ENCODE peak calls at places on chromosomes 11 and 22, in eight cellular contexts. One of them, this sample, is unnamed.

GRCh38 chr22:33747576-33748180 is 172.6 kb downstream of the LARGE1 start:
- DNase-seq in HFFc6: no peak
- DNase-seq in AG04450: no peak
- DNase-seq in pancreas: peak
- DNase-seq in right lobe of liver: no peak
- DNase-seq in lower lobe of right lung: no peak
- DNase-seq in GM13977: no peak
- DNase-seq in gastrocnemius medialis: no peak
- DNase-seq in this sample: no peak

GRCh38 chr11:32890843-32891656 is 1.6 kb upstream of the QSER1 start:
- DNase-seq in lower lobe of right lung: no peak
- DNase-seq in GM13977: no peak
- DNase-seq in gastrocnemius medialis: no peak
- DNase-seq in pancreas: no peak
- DNase-seq in HFFc6: no peak
- DNase-seq in AG04450: no peak
- DNase-seq in right lobe of liver: no peak
- DNase-seq in this sample: no peak

GRCh38 chr11:92045325-92045724 is 179.3 kb upstream of the FAT3 start:
- DNase-seq in pancreas: no peak
- DNase-seq in AG04450: no peak
- DNase-seq in GM13977: no peak
- DNase-seq in right lobe of liver: no peak
- DNase-seq in gastrocnemius medialis: no peak
- DNase-seq in HFFc6: no peak
- DNase-seq in lower lobe of right lung: no peak
- DNase-seq in this sample: no peak

GRCh38 chr11:35723493-35724284 is 61.1 kb downstream of the TRIM44 start:
- DNase-seq in right lobe of liver: no peak
- DNase-seq in lower lobe of right lung: no peak
- DNase-seq in GM13977: no peak
- DNase-seq in pancreas: no peak
- DNase-seq in HFFc6: no peak
- DNase-seq in AG04450: no peak
- DNase-seq in gastrocnemius medialis: no peak
- DNase-seq in this sample: no peak

GRCh38 chr11:35218956-35219355 is 80.0 kb downstream of the CD44 start:
- DNase-seq in pancreas: no peak
- DNase-seq in HFFc6: no peak
- DNase-seq in AG04450: peak
- DNase-seq in right lobe of liver: no peak
- DNase-seq in gastrocnemius medialis: no peak
- DNase-seq in GM13977: no peak
- DNase-seq in lower lobe of right lung: no peak
- DNase-seq in this sample: peak

GRCh38 chr11:72764503-72764902 is 12.3 kb upstream of the ARAP1 start:
- DNase-seq in HFFc6: no peak
- DNase-seq in AG04450: no peak
- DNase-seq in GM13977: no peak
- DNase-seq in pancreas: no peak
- DNase-seq in right lobe of liver: no peak
- DNase-seq in gastrocnemius medialis: no peak
- DNase-seq in lower lobe of right lung: peak
- DNase-seq in this sample: no peak

GRCh38 chr11:109605006-109605405 is 183.0 kb downstream of the C11orf87 start:
- DNase-seq in GM13977: no peak
- DNase-seq in AG04450: no peak
- DNase-seq in pancreas: no peak
- DNase-seq in HFFc6: no peak
- DNase-seq in lower lobe of right lung: no peak
- DNase-seq in right lobe of liver: no peak
- DNase-seq in gastrocnemius medialis: no peak
- DNase-seq in this sample: no peak

GRCh38 chr11:45162916-45163879 is 16.8 kb downstream of the PRDM11 start:
- DNase-seq in GM13977: no peak
- DNase-seq in lower lobe of right lung: no peak
- DNase-seq in AG04450: no peak
- DNase-seq in right lobe of liver: no peak
- DNase-seq in gastrocnemius medialis: no peak
- DNase-seq in HFFc6: no peak
- DNase-seq in pancreas: no peak
- DNase-seq in this sample: no peak

GRCh38 chr11:57491371-57492061 is 24.0 kb downstream of the SLC43A1 start:
- DNase-seq in AG04450: no peak
- DNase-seq in GM13977: peak
- DNase-seq in gastrocnemius medialis: no peak
- DNase-seq in lower lobe of right lung: no peak
- DNase-seq in HFFc6: no peak
- DNase-seq in right lobe of liver: no peak
- DNase-seq in pancreas: no peak
- DNase-seq in this sample: no peak

GRCh38 chr11:76298255-76298654 is 82.7 kb downstream of the THAP12 start:
- DNase-seq in pancreas: no peak
- DNase-seq in right lobe of liver: no peak
- DNase-seq in HFFc6: no peak
- DNase-seq in GM13977: no peak
- DNase-seq in gastrocnemius medialis: no peak
- DNase-seq in lower lobe of right lung: no peak
- DNase-seq in AG04450: no peak
- DNase-seq in this sample: no peak

GRCh38 chr22:49012695-49013094 is 815.0 kb downstream of the BRD1 start:
- DNase-seq in gastrocnemius medialis: no peak
- DNase-seq in right lobe of liver: no peak
- DNase-seq in AG04450: no peak
- DNase-seq in HFFc6: no peak
- DNase-seq in pancreas: no peak
- DNase-seq in GM13977: no peak
- DNase-seq in lower lobe of right lung: no peak
- DNase-seq in this sample: no peak

GRCh38 chr11:8222820-8223512 is 40.7 kb downstream of the LMO1 start:
- DNase-seq in GM13977: no peak
- DNase-seq in lower lobe of right lung: peak
- DNase-seq in right lobe of liver: no peak
- DNase-seq in gastrocnemius medialis: no peak
- DNase-seq in AG04450: no peak
- DNase-seq in HFFc6: no peak
- DNase-seq in pancreas: no peak
- DNase-seq in this sample: no peak

GRCh38 chr11:69385466-69385820 is 91.5 kb downstream of the MYEOV start:
- DNase-seq in HFFc6: no peak
- DNase-seq in gastrocnemius medialis: no peak
- DNase-seq in lower lobe of right lung: no peak
- DNase-seq in right lobe of liver: no peak
- DNase-seq in AG04450: no peak
- DNase-seq in pancreas: no peak
- DNase-seq in GM13977: no peak
- DNase-seq in this sample: no peak

GRCh38 chr11:24131698-24132097 is 365.2 kb upstream of the LUZP2 start:
- DNase-seq in right lobe of liver: no peak
- DNase-seq in HFFc6: no peak
- DNase-seq in AG04450: no peak
- DNase-seq in GM13977: no peak
- DNase-seq in gastrocnemius medialis: no peak
- DNase-seq in pancreas: no peak
- DNase-seq in lower lobe of right lung: no peak
- DNase-seq in this sample: no peak

GRCh38 chr11:35322321-35322979 is 96.9 kb downstream of the SLC1A2 start:
- DNase-seq in AG04450: no peak
- DNase-seq in lower lobe of right lung: no peak
- DNase-seq in GM13977: no peak
- DNase-seq in HFFc6: no peak
- DNase-seq in gastrocnemius medialis: no peak
- DNase-seq in pancreas: no peak
- DNase-seq in right lobe of liver: no peak
- DNase-seq in this sample: no peak

GRCh38 chr11:133197425-133197824 is 334.9 kb downstream of the OPCML start:
- DNase-seq in right lobe of liver: no peak
- DNase-seq in HFFc6: no peak
- DNase-seq in GM13977: no peak
- DNase-seq in lower lobe of right lung: no peak
- DNase-seq in pancreas: no peak
- DNase-seq in AG04450: no peak
- DNase-seq in gastrocnemius medialis: no peak
- DNase-seq in this sample: no peak

GRCh38 chr11:95832763-95833162 is 42.5 kb downstream of the CEP57 start:
- DNase-seq in GM13977: no peak
- DNase-seq in HFFc6: peak
- DNase-seq in gastrocnemius medialis: no peak
- DNase-seq in lower lobe of right lung: no peak
- DNase-seq in AG04450: peak
- DNase-seq in pancreas: no peak
- DNase-seq in right lobe of liver: no peak
- DNase-seq in this sample: no peak

GRCh38 chr11:18697581-18697980 is 998 bp upstream of the TMEM86A start:
- DNase-seq in pancreas: no peak
- DNase-seq in lower lobe of right lung: no peak
- DNase-seq in AG04450: no peak
- DNase-seq in GM13977: no peak
- DNase-seq in HFFc6: no peak
- DNase-seq in gastrocnemius medialis: no peak
- DNase-seq in right lobe of liver: no peak
- DNase-seq in this sample: no peak

GRCh38 chr11:57874981-57875380 is 113.4 kb downstream of the CTNND1 start:
- DNase-seq in lower lobe of right lung: no peak
- DNase-seq in gastrocnemius medialis: no peak
- DNase-seq in AG04450: no peak
- DNase-seq in GM13977: no peak
- DNase-seq in HFFc6: no peak
- DNase-seq in pancreas: no peak
- DNase-seq in right lobe of liver: no peak
- DNase-seq in this sample: no peak

GRCh38 chr11:117107701-117108590 is 9.7 kb upstream of the SIK3 start:
- DNase-seq in lower lobe of right lung: no peak
- DNase-seq in gastrocnemius medialis: no peak
- DNase-seq in AG04450: no peak
- DNase-seq in GM13977: no peak
- DNase-seq in HFFc6: peak
- DNase-seq in pancreas: no peak
- DNase-seq in right lobe of liver: no peak
- DNase-seq in this sample: no peak

GRCh38 chr11:1305063-1305495 is 4.4 kb downstream of the TOLLIP start:
- DNase-seq in right lobe of liver: no peak
- DNase-seq in lower lobe of right lung: no peak
- DNase-seq in pancreas: no peak
- DNase-seq in GM13977: no peak
- DNase-seq in AG04450: no peak
- DNase-seq in HFFc6: no peak
- DNase-seq in gastrocnemius medialis: no peak
- DNase-seq in this sample: no peak

GRCh38 chr11:66720223-66720898 is 8.7 kb downstream of the SPTBN2 start:
- DNase-seq in gastrocnemius medialis: no peak
- DNase-seq in right lobe of liver: no peak
- DNase-seq in pancreas: peak
- DNase-seq in GM13977: no peak
- DNase-seq in lower lobe of right lung: peak
- DNase-seq in AG04450: no peak
- DNase-seq in HFFc6: peak
- DNase-seq in this sample: no peak
- TF ChIP-seq CTCF in gastrocnemius medialis: no peak
- TF ChIP-seq CTCF in right lobe of liver: no peak
- TF ChIP-seq CTCF in pancreas: no peak
- TF ChIP-seq CTCF in GM13977: no peak
- TF ChIP-seq CTCF in lower lobe of right lung: no peak
- TF ChIP-seq CTCF in AG04450: no peak
- TF ChIP-seq CTCF in HFFc6: no peak
- TF ChIP-seq CTCF in this sample: no peak

GRCh38 chr11:62647609-62648005 is 1.2 kb upstream of the GANAB start:
- DNase-seq in pancreas: no peak
- DNase-seq in right lobe of liver: no peak
- DNase-seq in GM13977: no peak
- DNase-seq in lower lobe of right lung: no peak
- DNase-seq in gastrocnemius medialis: no peak
- DNase-seq in AG04450: no peak
- DNase-seq in HFFc6: no peak
- DNase-seq in this sample: no peak

GRCh38 chr11:62645660-62645933 is 816 bp downstream of the GANAB start:
- DNase-seq in right lobe of liver: no peak
- DNase-seq in gastrocnemius medialis: no peak
- DNase-seq in AG04450: no peak
- DNase-seq in GM13977: no peak
- DNase-seq in pancreas: no peak
- DNase-seq in lower lobe of right lung: no peak
- DNase-seq in HFFc6: no peak
- DNase-seq in this sample: no peak

GRCh38 chr11:62646825-62647608 is 604 bp upstream of the GANAB start:
- DNase-seq in HFFc6: no peak
- DNase-seq in lower lobe of right lung: no peak
- DNase-seq in GM13977: no peak
- DNase-seq in AG04450: no peak
- DNase-seq in gastrocnemius medialis: no peak
- DNase-seq in right lobe of liver: no peak
- DNase-seq in pancreas: peak
- DNase-seq in this sample: no peak

GRCh38 chr11:62644220-62644619 is 2.2 kb downstream of the GANAB start:
- DNase-seq in AG04450: no peak
- DNase-seq in GM13977: no peak
- DNase-seq in lower lobe of right lung: no peak
- DNase-seq in right lobe of liver: no peak
- DNase-seq in pancreas: no peak
- DNase-seq in HFFc6: no peak
- DNase-seq in gastrocnemius medialis: no peak
- DNase-seq in this sample: no peak

GRCh38 chr11:62645934-62646824 is at the start of gene GANAB:
- DNase-seq in HFFc6: peak
- DNase-seq in lower lobe of right lung: peak
- DNase-seq in pancreas: peak
- DNase-seq in gastrocnemius medialis: peak
- DNase-seq in GM13977: peak
- DNase-seq in AG04450: peak
- DNase-seq in right lobe of liver: peak
- DNase-seq in this sample: peak
- TF ChIP-seq CTCF in HFFc6: peak
- TF ChIP-seq CTCF in lower lobe of right lung: no peak
- TF ChIP-seq CTCF in pancreas: no peak
- TF ChIP-seq CTCF in gastrocnemius medialis: no peak
- TF ChIP-seq CTCF in GM13977: no peak
- TF ChIP-seq CTCF in AG04450: no peak
- TF ChIP-seq CTCF in right lobe of liver: no peak
- TF ChIP-seq CTCF in this sample: no peak

DNA sequence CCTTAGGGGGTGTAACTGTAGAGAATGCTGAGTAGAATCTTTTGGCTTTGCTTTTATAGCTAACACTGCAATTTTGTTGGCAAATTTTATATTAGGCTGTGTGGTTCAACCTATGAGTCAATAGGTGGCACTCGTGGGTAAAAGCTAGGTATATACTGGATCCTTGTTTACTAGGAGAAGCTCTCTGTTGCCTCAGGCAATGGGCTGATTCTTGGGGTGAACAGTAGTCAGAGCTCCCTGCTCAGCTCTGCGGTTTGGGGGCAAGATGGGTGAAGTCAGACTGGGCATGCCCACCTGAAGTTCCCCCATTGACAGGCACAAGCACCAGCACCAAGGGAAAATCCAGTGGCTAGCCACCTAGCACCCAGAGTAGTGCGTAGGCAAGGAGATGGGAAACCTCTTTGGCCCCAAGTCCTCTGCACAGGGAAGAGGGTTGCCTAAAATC is 238.7 kb downstream of the FAM181B start:
- DNase-seq in right lobe of liver: no peak
- DNase-seq in GM13977: peak
- DNase-seq in HFFc6: no peak
- DNase-seq in gastrocnemius medialis: no peak
- DNase-seq in pancreas: no peak
- DNase-seq in AG04450: no peak
- DNase-seq in lower lobe of right lung: no peak
- DNase-seq in this sample: no peak
- TF ChIP-seq CTCF in right lobe of liver: peak
- TF ChIP-seq CTCF in GM13977: peak
- TF ChIP-seq CTCF in HFFc6: no peak
- TF ChIP-seq CTCF in gastrocnemius medialis: no peak
- TF ChIP-seq CTCF in pancreas: no peak
- TF ChIP-seq CTCF in AG04450: peak
- TF ChIP-seq CTCF in lower lobe of right lung: peak
- TF ChIP-seq CTCF in this sample: no peak

GRCh38 chr11:135074397-135074998 is 662.5 kb upstream of the B3GAT1 start:
- DNase-seq in gastrocnemius medialis: no peak
- DNase-seq in right lobe of liver: no peak
- DNase-seq in HFFc6: no peak
- DNase-seq in GM13977: no peak
- DNase-seq in pancreas: no peak
- DNase-seq in AG04450: no peak
- DNase-seq in lower lobe of right lung: no peak
- DNase-seq in this sample: no peak
- TF ChIP-seq CTCF in gastrocnemius medialis: no peak
- TF ChIP-seq CTCF in right lobe of liver: no peak
- TF ChIP-seq CTCF in HFFc6: no peak
- TF ChIP-seq CTCF in GM13977: peak
- TF ChIP-seq CTCF in pancreas: no peak
- TF ChIP-seq CTCF in AG04450: peak
- TF ChIP-seq CTCF in lower lobe of right lung: no peak
- TF ChIP-seq CTCF in this sample: peak

This sample was measured in AG09309.